ENCODE peak calls at places on chromosomes 5 and 9, in six cellular contexts. V is GM23248, F is HCT116, P is neural progenitor cell, K is mesendoderm, E is Karpas-422. H is an unnamed sample.

GRCh38 chr5:98205691-98206461 is 567.6 kb upstream of the RGMB start:
- DNase-seq in V (peak; percentile 72), E (no peak), K (peak; percentile 3), F (no peak), P (no peak), H (peak; percentile 9)

GRCh38 chr9:115675834-115676233 is 477.8 kb upstream of the PAPPA start:
- DNase-seq in P (no peak), F (no peak), E (no peak), K (no peak), V (no peak), H (no peak)

GRCh38 chr5:139180850-139181785 is 17.1 kb downstream of the SIL1 start:
- DNase-seq in K (no peak), V (peak; percentile 64), E (no peak), P (no peak), F (no peak), H (peak; percentile 26)

GRCh38 chr5:21919417-21920022 is 933.6 kb downstream of the CDH12 start:
- DNase-seq in K (peak; percentile 61), P (peak; percentile 63), E (peak; percentile 86), F (no peak), V (peak; percentile 65), H (peak; percentile 72)

GRCh38 chr5:133992429-133993151 is 12.2 kb downstream of the VDAC1 start:
- DNase-seq in K (no peak), F (no peak), E (no peak), P (no peak), V (no peak), H (no peak)

GRCh38 chr9:118170032-118170955 is 466.1 kb downstream of the TLR4 start:
- DNase-seq in F (no peak), V (peak; percentile 69), E (peak; percentile 63), P (peak; percentile 84), K (peak; percentile 80), H (peak; percentile 20)

GRCh38 chr9:5111696-5112095 is 73.7 kb downstream of the INSL6 start:
- DNase-seq in V (no peak), K (no peak), F (no peak), P (no peak), E (no peak), H (no peak)

GRCh38 chr9:4970970-4971641 is 14.0 kb upstream of the JAK2 start:
- DNase-seq in E (no peak), P (no peak), F (no peak), V (no peak), K (no peak), H (no peak)

GRCh38 chr9:130923611-130924447 is 15.2 kb downstream of the FIBCD1 start:
- DNase-seq in F (no peak), E (no peak), K (no peak), P (no peak), V (no peak), H (no peak)

GRCh38 chr5:158839638-158840037 is 260.1 kb downstream of the EBF1 start:
- DNase-seq in P (no peak), V (no peak), K (no peak), F (no peak), E (no peak), H (no peak)

GRCh38 chr9:137757613-137758029 is 120.0 kb upstream of the CACNA1B start:
- DNase-seq in V (peak; percentile 80), E (no peak), K (no peak), F (peak; percentile 19), P (no peak), H (peak; percentile 62)

GRCh38 chr5:124746252-124746915 is at the start of gene ZNF608:
- DNase-seq in K (peak; percentile 75), E (no peak), F (no peak), P (peak; percentile 77), V (peak; percentile 78), H (peak; percentile 80)

GRCh38 chr5:56279979-56280378 is 46.8 kb upstream of the ANKRD55 start:
- DNase-seq in E (no peak), V (peak; percentile 67), K (peak; percentile 81), F (no peak), P (no peak), H (peak; percentile 39)

GRCh38 chr9:38074441-38074943 is 5.5 kb upstream of the SHB start:
- DNase-seq in V (peak; percentile 53), K (no peak), F (no peak), P (no peak), E (peak; percentile 42), H (no peak)

GRCh38 chr5:103894882-103895281 is 332.3 kb upstream of the NUDT12 start:
- DNase-seq in F (no peak), V (no peak), P (peak; percentile 63), E (no peak), K (peak; percentile 42), H (peak; percentile 71)

GRCh38 chr5:68320094-68320986 is 104.8 kb downstream of the PIK3R1 start:
- DNase-seq in F (no peak), P (no peak), K (no peak), E (no peak), V (peak; percentile 45), H (no peak)

GRCh38 chr5:111389390-111390082 is 122.8 kb downstream of the STARD4 start:
- DNase-seq in E (no peak), K (no peak), F (peak; percentile 31), P (no peak), V (peak; percentile 94), H (peak; percentile 42)

GRCh38 chr9:89740722-89741121 is 135.9 kb downstream of the GADD45G start:
- DNase-seq in K (no peak), E (no peak), V (no peak), P (no peak), F (no peak), H (no peak)

GRCh38 chr9:134601764-134602163 is 39.8 kb upstream of the COL5A1 start:
- DNase-seq in P (no peak), F (no peak), K (no peak), E (no peak), V (peak; percentile 56), H (no peak)

DNA sequence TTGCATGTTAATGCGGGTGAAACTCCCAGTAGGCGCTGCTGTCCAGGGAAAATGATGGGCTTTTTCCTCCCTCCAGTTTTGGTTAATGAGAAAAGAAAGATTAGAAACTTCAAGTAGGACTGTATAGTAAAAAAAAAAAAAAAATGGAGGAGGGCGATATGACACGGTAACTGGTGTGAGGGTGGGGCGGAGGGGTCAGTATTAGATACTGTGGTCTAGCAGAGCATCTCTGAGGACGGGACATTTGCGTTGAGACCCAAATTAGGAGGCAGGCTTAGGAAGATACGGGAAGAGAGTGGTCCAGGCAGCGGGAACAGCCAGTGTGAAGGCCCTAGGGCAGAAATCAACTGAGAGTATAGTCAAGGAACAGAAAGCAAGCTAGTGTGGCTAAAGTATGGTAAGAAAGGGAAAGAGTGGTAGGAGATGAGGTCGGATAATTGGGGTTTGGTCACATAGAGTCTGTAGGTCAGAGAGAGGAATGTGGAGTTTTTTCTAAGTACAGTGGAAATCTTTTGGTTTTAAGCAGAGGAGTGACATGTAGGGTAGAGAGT is 707 bp downstream of the RMND5B start:
- DNase-seq in V (peak; percentile 20), K (no peak), P (no peak), F (no peak), E (peak; percentile 58), H (no peak)
- H3K9ac ChIP-seq in V (peak overlapping the region; percentile 82), K (peak overlapping the region; percentile 67), P (peak overlapping the region; percentile 73), F (peak overlapping the region; percentile 94), E (peak overlapping the region; percentile 88), H (peak overlapping the region; percentile 88)

GRCh38 chr9:85420750-85421149 is 321.0 kb downstream of the AGTPBP1 start:
- DNase-seq in K (peak; percentile 95), P (peak; percentile 82), V (no peak), F (no peak), E (no peak), H (no peak)
- H3K9ac ChIP-seq in K (no peak overlapping the region), P (no peak overlapping the region), V (no peak overlapping the region), F (no peak overlapping the region), E (no peak overlapping the region), H (no peak overlapping the region)

DNA sequence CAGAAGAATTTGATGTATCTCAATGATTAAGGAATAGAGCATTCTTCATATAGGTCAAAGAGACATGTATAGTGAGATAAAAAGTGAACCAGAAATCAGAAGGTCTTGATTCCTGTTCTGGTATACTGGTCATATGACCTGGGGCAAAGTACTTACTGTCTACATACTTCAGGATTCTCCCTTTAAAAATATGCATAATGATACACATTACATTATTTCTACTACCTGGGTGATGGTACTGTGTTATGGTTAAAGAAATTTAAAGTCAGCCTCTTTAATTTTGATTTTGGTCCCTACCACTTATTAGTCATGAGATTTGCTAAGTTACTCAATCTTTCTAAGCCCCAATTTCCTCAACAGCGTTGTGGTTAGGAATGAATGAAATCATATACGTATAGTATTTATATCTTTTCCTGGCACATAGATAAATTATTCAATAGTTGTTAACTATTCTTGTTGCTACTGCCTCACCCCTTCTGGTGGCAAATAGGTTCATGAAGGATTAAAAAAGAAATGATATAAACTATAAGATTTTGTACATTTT is 984.1 kb downstream of the TLE4 start:
- DNase-seq in F (no peak), V (no peak), E (no peak), P (no peak), K (no peak), H (peak; percentile 69)
- H3K9ac ChIP-seq in F (no peak overlapping the region), V (no peak overlapping the region), E (no peak overlapping the region), P (no peak overlapping the region), K (no peak overlapping the region), H (no peak overlapping the region)

GRCh38 chr5:87127426-87127825 is 140.3 kb upstream of the RASA1 start:
- DNase-seq in K (no peak), V (peak; percentile 87), F (no peak), E (no peak), P (no peak), H (no peak)

GRCh38 chr5:87125796-87126195 is 141.9 kb upstream of the RASA1 start:
- DNase-seq in E (no peak), V (no peak), P (no peak), F (no peak), K (no peak), H (no peak)

GRCh38 chr5:87127956-87128687 is 139.6 kb upstream of the RASA1 start:
- DNase-seq in F (no peak), K (no peak), P (no peak), E (no peak), V (peak; percentile 64), H (no peak)

GRCh38 chr5:87126869-87127268 is 140.8 kb upstream of the RASA1 start:
- DNase-seq in K (no peak), F (no peak), V (no peak), P (no peak), E (no peak), H (no peak)

DNA sequence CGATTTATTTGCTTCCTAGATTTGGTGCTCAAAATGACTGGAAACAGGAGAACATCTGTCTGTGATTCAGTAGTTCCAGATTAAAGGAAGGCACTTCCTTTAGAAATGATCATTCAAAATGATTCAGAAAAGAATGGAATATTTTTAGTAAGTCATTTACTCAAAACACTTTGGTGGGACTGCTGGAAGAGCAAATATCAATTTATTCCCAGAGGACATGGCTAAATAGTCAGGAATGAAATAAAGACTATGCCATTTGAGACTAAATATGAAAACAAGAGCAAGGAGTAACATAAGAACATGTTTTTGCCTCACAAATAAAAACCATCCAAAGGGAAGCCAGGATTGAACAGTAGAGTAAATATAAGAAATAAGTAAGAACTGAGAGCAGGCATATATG is 138.6 kb upstream of the RASA1 start:
- DNase-seq in E (no peak), F (no peak), P (no peak), K (no peak), V (peak; percentile 20), H (no peak)
- H3K9ac ChIP-seq in E (no peak overlapping the region), F (no peak overlapping the region), P (no peak overlapping the region), K (no peak overlapping the region), V (no peak overlapping the region), H (no peak overlapping the region)

H was measured in adipocyte.